ENCODE peak calls at places on chromosomes 5 and 9, in ten cellular contexts. One of them, this sample, is unnamed.

GRCh38 chr5:155416765-155417164 is 403.2 kb downstream of the KIF4B start:
- DNase-seq in ureter: no peak
- DNase-seq in activated naive CD4-positive, alpha-beta T cell: no peak
- DNase-seq in cardiac fibroblast: no peak
- DNase-seq in left colon: no peak
- DNase-seq in A549: no peak
- DNase-seq in NCI-H1105: no peak
- DNase-seq in activated CD4-positive, alpha-beta T cell treated with anti-CD3 and anti-CD28 coated beads, Interleukin-2, amount 50 U/mL, for 1 hour: no peak
- DNase-seq in AG10803: no peak
- DNase-seq in NCI-H1092 treated with DMSO at 0.1 percent for 48 hours: no peak
- DNase-seq in this sample: no peak

GRCh38 chr5:139061274-139061673 is 136.9 kb downstream of the SIL1 start:
- DNase-seq in NCI-H1105: no peak
- DNase-seq in left colon: no peak
- DNase-seq in activated CD4-positive, alpha-beta T cell treated with anti-CD3 and anti-CD28 coated beads, Interleukin-2, amount 50 U/mL, for 1 hour: no peak
- DNase-seq in ureter: peak; percentile 47
- DNase-seq in NCI-H1092 treated with DMSO at 0.1 percent for 48 hours: no peak
- DNase-seq in cardiac fibroblast: peak; percentile 90
- DNase-seq in AG10803: peak; percentile 93
- DNase-seq in A549: no peak
- DNase-seq in activated naive CD4-positive, alpha-beta T cell: no peak
- DNase-seq in this sample: no peak

GRCh38 chr9:33465596-33466564 is 7.8 kb downstream of the NOL6 start:
- DNase-seq in A549: no peak
- DNase-seq in cardiac fibroblast: no peak
- DNase-seq in activated naive CD4-positive, alpha-beta T cell: no peak
- DNase-seq in AG10803: no peak
- DNase-seq in left colon: no peak
- DNase-seq in NCI-H1105: no peak
- DNase-seq in activated CD4-positive, alpha-beta T cell treated with anti-CD3 and anti-CD28 coated beads, Interleukin-2, amount 50 U/mL, for 1 hour: no peak
- DNase-seq in ureter: no peak
- DNase-seq in NCI-H1092 treated with DMSO at 0.1 percent for 48 hours: no peak
- DNase-seq in this sample: no peak

GRCh38 chr5:177447066-177447610 is 524 bp downstream of the PRR7 start:
- DNase-seq in AG10803: peak; percentile 40
- DNase-seq in NCI-H1092 treated with DMSO at 0.1 percent for 48 hours: peak; percentile 59
- DNase-seq in activated naive CD4-positive, alpha-beta T cell: peak; percentile 65
- DNase-seq in A549: peak; percentile 64
- DNase-seq in ureter: no peak
- DNase-seq in NCI-H1105: peak; percentile 63
- DNase-seq in cardiac fibroblast: peak; percentile 18
- DNase-seq in activated CD4-positive, alpha-beta T cell treated with anti-CD3 and anti-CD28 coated beads, Interleukin-2, amount 50 U/mL, for 1 hour: peak; percentile 82
- DNase-seq in left colon: peak; percentile 73
- DNase-seq in this sample: peak; percentile 70

GRCh38 chr9:28970241-28970654 is 1397.0 kb upstream of the C9orf72 start:
- DNase-seq in left colon: no peak
- DNase-seq in ureter: no peak
- DNase-seq in activated CD4-positive, alpha-beta T cell treated with anti-CD3 and anti-CD28 coated beads, Interleukin-2, amount 50 U/mL, for 1 hour: no peak
- DNase-seq in activated naive CD4-positive, alpha-beta T cell: no peak
- DNase-seq in NCI-H1092 treated with DMSO at 0.1 percent for 48 hours: no peak
- DNase-seq in A549: no peak
- DNase-seq in NCI-H1105: no peak
- DNase-seq in AG10803: no peak
- DNase-seq in cardiac fibroblast: no peak
- DNase-seq in this sample: no peak

GRCh38 chr5:173454381-173454763 is 126.2 kb upstream of the STC2 start:
- DNase-seq in NCI-H1105: no peak
- DNase-seq in left colon: no peak
- DNase-seq in NCI-H1092 treated with DMSO at 0.1 percent for 48 hours: no peak
- DNase-seq in ureter: no peak
- DNase-seq in A549: peak; percentile 22
- DNase-seq in activated CD4-positive, alpha-beta T cell treated with anti-CD3 and anti-CD28 coated beads, Interleukin-2, amount 50 U/mL, for 1 hour: no peak
- DNase-seq in activated naive CD4-positive, alpha-beta T cell: no peak
- DNase-seq in cardiac fibroblast: peak; percentile 85
- DNase-seq in AG10803: peak; percentile 48
- DNase-seq in this sample: peak; percentile 48

GRCh38 chr9:129898205-129898604 is 62.9 kb downstream of the USP20 start:
- DNase-seq in activated naive CD4-positive, alpha-beta T cell: no peak
- DNase-seq in ureter: no peak
- DNase-seq in activated CD4-positive, alpha-beta T cell treated with anti-CD3 and anti-CD28 coated beads, Interleukin-2, amount 50 U/mL, for 1 hour: no peak
- DNase-seq in NCI-H1105: no peak
- DNase-seq in NCI-H1092 treated with DMSO at 0.1 percent for 48 hours: no peak
- DNase-seq in AG10803: peak; percentile 20
- DNase-seq in cardiac fibroblast: peak; percentile 26
- DNase-seq in left colon: no peak
- DNase-seq in A549: peak; percentile 37
- DNase-seq in this sample: no peak

GRCh38 chr5:98064118-98064517 is 709.3 kb upstream of the RGMB start:
- DNase-seq in left colon: no peak
- DNase-seq in AG10803: no peak
- DNase-seq in A549: no peak
- DNase-seq in activated naive CD4-positive, alpha-beta T cell: no peak
- DNase-seq in activated CD4-positive, alpha-beta T cell treated with anti-CD3 and anti-CD28 coated beads, Interleukin-2, amount 50 U/mL, for 1 hour: no peak
- DNase-seq in cardiac fibroblast: no peak
- DNase-seq in NCI-H1092 treated with DMSO at 0.1 percent for 48 hours: no peak
- DNase-seq in ureter: no peak
- DNase-seq in NCI-H1105: no peak
- DNase-seq in this sample: no peak

GRCh38 chr5:108730617-108731340 is 16.9 kb upstream of the FER start:
- DNase-seq in A549: no peak
- DNase-seq in activated naive CD4-positive, alpha-beta T cell: no peak
- DNase-seq in cardiac fibroblast: no peak
- DNase-seq in ureter: no peak
- DNase-seq in activated CD4-positive, alpha-beta T cell treated with anti-CD3 and anti-CD28 coated beads, Interleukin-2, amount 50 U/mL, for 1 hour: no peak
- DNase-seq in left colon: no peak
- DNase-seq in AG10803: no peak
- DNase-seq in NCI-H1105: no peak
- DNase-seq in NCI-H1092 treated with DMSO at 0.1 percent for 48 hours: no peak
- DNase-seq in this sample: no peak

This sample was measured in SJCRH30.